ENCODE peak calls at places on chromosomes 16 and 17, in seven cellular contexts. L is neuronal stem cell, R is IMR-90, Q is H1, B is H9, P is mesendoderm, I is trophoblast cell. G is an unnamed sample.

GRCh38 chr16:81879625-81880024 is 100.5 kb downstream of the PLCG2 start:
- DNase-seq in R (no peak), L (peak; percentile 8), B (no peak), P (peak; percentile 19), Q (no peak), I (no peak), G (no peak)

GRCh38 chr17:28227278-28228108 is 91.5 kb upstream of the TMEM97 start:
- DNase-seq in Q (peak; percentile 94), I (peak; percentile 88), L (peak; percentile 92), R (no peak), P (peak; percentile 99), B (peak; percentile 100), G (peak; percentile 59)

GRCh38 chr17:65446838-65447526 is 114.5 kb downstream of the AXIN2 start:
- DNase-seq in R (no peak), L (no peak), Q (no peak), P (no peak), B (no peak), I (no peak), G (no peak)

GRCh38 chr16:88781140-88782077 is 3.6 kb downstream of the PIEZO1 start:
- DNase-seq in P (no peak), B (no peak), R (no peak), Q (no peak), L (no peak), I (no peak), G (no peak)

GRCh38 chr17:40813804-40814203 is 8.6 kb downstream of the KRT10 start:
- DNase-seq in P (no peak), Q (no peak), B (no peak), R (peak; percentile 47), L (no peak), I (no peak), G (no peak)

GRCh38 chr17:61875804-61876203 is 12.5 kb upstream of the BRIP1 start:
- DNase-seq in Q (no peak), L (no peak), B (no peak), P (no peak), I (no peak), R (no peak), G (no peak)

GRCh38 chr17:3557768-3558583 is at the start of gene TRPV3:
- DNase-seq in P (no peak), I (peak; percentile 79), L (no peak), R (no peak), Q (no peak), B (peak; percentile 24), G (no peak)

GRCh38 chr17:49290690-49291326 is 60.2 kb upstream of the PHOSPHO1 start:
- DNase-seq in I (peak; percentile 67), R (peak; percentile 42), B (no peak), Q (no peak), L (no peak), P (peak; percentile 29), G (peak; percentile 49)

GRCh38 chr16:70652322-70652721 is 6.0 kb downstream of the IL34 start:
- DNase-seq in L (no peak), R (no peak), I (no peak), Q (no peak), B (no peak), P (no peak), G (no peak)

GRCh38 chr16:84331998-84332780 is 36.1 kb upstream of the ATP2C2 start:
- DNase-seq in R (no peak), B (no peak), Q (no peak), L (no peak), I (peak; percentile 81), P (no peak), G (no peak)

GRCh38 chr17:74807925-74808324 is 31.8 kb upstream of the NAT9 start:
- DNase-seq in P (no peak), B (no peak), Q (no peak), L (no peak), I (no peak), R (peak; percentile 4), G (no peak)

GRCh38 chr17:64133546-64134215 is 3.7 kb upstream of the ERN1 start:
- DNase-seq in L (peak; percentile 49), I (peak; percentile 89), R (peak; percentile 70), P (peak; percentile 72), B (peak; percentile 46), Q (no peak), G (peak; percentile 74)

GRCh38 chr17:72171703-72172670 is 51.2 kb downstream of the SOX9 start:
- DNase-seq in I (no peak), R (no peak), Q (no peak), P (no peak), B (no peak), L (no peak), G (no peak)

GRCh38 chr16:78122774-78123315 is 23.4 kb downstream of the WWOX start:
- DNase-seq in L (peak; percentile 29), P (peak; percentile 59), Q (no peak), R (peak; percentile 53), I (peak; percentile 85), B (no peak), G (peak; percentile 78)

GRCh38 chr17:61419496-61420046 is 19.9 kb downstream of the TBX2 start:
- DNase-seq in I (no peak), R (no peak), B (no peak), Q (no peak), L (no peak), P (no peak), G (no peak)

GRCh38 chr16:15055141-15056053 is 477 bp downstream of the NTAN1 start:
- DNase-seq in R (peak; percentile 23), P (peak; percentile 71), L (no peak), I (peak; percentile 33), B (no peak), Q (no peak), G (peak; percentile 56)

GRCh38 chr17:45270828-45271418 is 9.0 kb upstream of the SPATA32 start:
- DNase-seq in R (no peak), I (peak; percentile 37), Q (no peak), B (peak; percentile 82), P (peak; percentile 40), L (peak; percentile 20), G (no peak)

GRCh38 chr17:70121136-70121535 is 46.1 kb downstream of the KCNJ16 start:
- DNase-seq in I (no peak), B (no peak), P (no peak), L (no peak), Q (no peak), R (no peak), G (no peak)

GRCh38 chr17:77887464-77888241 is 70.8 kb upstream of the TNRC6C start:
- DNase-seq in B (no peak), Q (no peak), P (peak; percentile 29), R (peak; percentile 76), I (peak; percentile 59), L (peak; percentile 56), G (peak; percentile 90)
- H2AK5ac ChIP-seq in B (no peak overlapping the region), Q (no peak overlapping the region), P (no peak overlapping the region), R (no peak overlapping the region), I (no peak overlapping the region), L (no peak overlapping the region), G (no peak overlapping the region)

GRCh38 chr16:27572711-27573110 is 22.8 kb downstream of the KATNIP start:
- DNase-seq in Q (no peak), B (no peak), L (no peak), P (no peak), R (no peak), I (no peak), G (no peak)

GRCh38 chr16:27579086-27579980 is 29.4 kb downstream of the KATNIP start:
- DNase-seq in B (no peak), I (peak; percentile 98), L (no peak), P (no peak), Q (no peak), R (peak; percentile 22), G (peak; percentile 16)

GRCh38 chr16:27571433-27572306 is 21.7 kb downstream of the KATNIP start:
- DNase-seq in I (no peak), B (no peak), Q (no peak), L (no peak), R (no peak), P (peak; percentile 39), G (no peak)

DNA sequence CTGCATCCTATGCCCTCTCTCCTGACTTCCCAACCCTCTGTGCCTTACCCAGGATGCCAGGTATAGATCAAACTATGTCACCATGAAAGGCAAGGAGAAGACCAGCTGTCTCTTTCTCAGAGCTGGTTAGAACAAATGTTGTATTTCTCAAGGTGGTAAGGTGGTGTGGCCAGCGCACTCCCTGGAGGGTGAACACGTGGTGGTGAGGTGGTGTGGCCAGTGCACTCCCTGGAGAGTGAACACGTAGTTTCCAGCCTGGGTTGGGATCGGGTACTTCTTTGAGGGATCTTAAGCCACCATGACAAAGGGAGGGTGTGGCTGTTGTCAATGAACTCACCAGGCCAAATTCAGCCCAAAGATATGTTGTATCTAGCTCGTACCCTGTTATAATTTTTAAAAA is 26.8 kb downstream of the KATNIP start:
- DNase-seq in Q (no peak), R (no peak), P (no peak), L (no peak), B (no peak), I (no peak), G (no peak)
- H2AK5ac ChIP-seq in Q (no peak overlapping the region), R (peak overlapping the region; percentile 70), P (no peak overlapping the region), L (no peak overlapping the region), B (no peak overlapping the region), I (no peak overlapping the region), G (no peak overlapping the region)

GRCh38 chr16:52113812-52114211 is 433.1 kb downstream of the TOX3 start:
- DNase-seq in L (no peak), P (no peak), R (no peak), I (no peak), B (no peak), Q (no peak), G (no peak)
- H2AK5ac ChIP-seq in L (no peak overlapping the region), P (no peak overlapping the region), R (no peak overlapping the region), I (no peak overlapping the region), B (no peak overlapping the region), Q (no peak overlapping the region), G (no peak overlapping the region)

DNA sequence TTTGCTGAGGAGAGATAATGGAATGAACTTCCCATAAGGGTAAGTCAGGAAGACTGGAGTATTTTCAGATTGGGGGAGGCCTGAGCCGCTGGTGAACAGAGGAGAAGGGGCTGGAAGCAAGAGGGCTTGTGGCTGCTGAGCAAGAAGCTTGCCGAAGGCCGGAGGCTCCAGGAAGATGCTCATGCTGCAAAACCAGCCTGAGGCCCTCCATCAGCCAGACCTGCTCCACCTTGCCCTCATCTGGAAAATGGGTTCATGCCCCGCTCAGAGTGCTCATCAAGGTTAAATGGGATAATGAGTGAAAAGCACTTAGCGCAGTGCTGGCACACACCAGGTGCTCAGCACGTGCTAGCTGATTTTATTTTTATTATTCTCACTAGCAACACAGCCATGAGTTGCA is 5.5 kb upstream of the ASGR1 start:
- DNase-seq in L (no peak), P (no peak), Q (no peak), B (no peak), R (no peak), I (no peak), G (no peak)
- H2AK5ac ChIP-seq in L (no peak overlapping the region), P (no peak overlapping the region), Q (no peak overlapping the region), B (no peak overlapping the region), R (no peak overlapping the region), I (no peak overlapping the region), G (no peak overlapping the region)

G was measured in mesenchymal stem cell.